ENCODE peak calls at places on chromosomes 13 and 19, in nine cellular contexts. One of them, this sample, is unnamed. For H3K27me3, the result is how much of the 10 kb centered on the place peaks cover.

GRCh38 chr19:6352381-6353165 is 8.8 kb upstream of the CLPP start:
- DNase-seq in ovary: no peak
- DNase-seq in transverse colon: no peak
- DNase-seq in GM12878: no peak
- DNase-seq in H1: no peak
- DNase-seq in tibial nerve: no peak
- DNase-seq in SK-N-SH: no peak
- DNase-seq in upper lobe of left lung: no peak
- DNase-seq in esophagus muscularis mucosa: no peak
- DNase-seq in this sample: no peak

GRCh38 chr13:51370116-51370515 is 30.6 kb downstream of the SERPINE3 start:
- DNase-seq in ovary: no peak
- DNase-seq in transverse colon: no peak
- DNase-seq in GM12878: no peak
- DNase-seq in H1: no peak
- DNase-seq in tibial nerve: no peak
- DNase-seq in SK-N-SH: no peak
- DNase-seq in upper lobe of left lung: no peak
- DNase-seq in esophagus muscularis mucosa: no peak
- DNase-seq in this sample: no peak

GRCh38 chr19:19403373-19403901 is 2.0 kb upstream of the GATAD2A start:
- DNase-seq in ovary: no peak
- DNase-seq in transverse colon: no peak
- DNase-seq in GM12878: no peak
- DNase-seq in H1: no peak
- DNase-seq in tibial nerve: no peak
- DNase-seq in SK-N-SH: no peak
- DNase-seq in upper lobe of left lung: peak
- DNase-seq in esophagus muscularis mucosa: no peak
- DNase-seq in this sample: no peak

GRCh38 chr19:41029524-41030432 is 38.7 kb downstream of the CYP2B6 start:
- DNase-seq in ovary: no peak
- DNase-seq in transverse colon: no peak
- DNase-seq in GM12878: no peak
- DNase-seq in H1: no peak
- DNase-seq in tibial nerve: no peak
- DNase-seq in SK-N-SH: no peak
- DNase-seq in upper lobe of left lung: no peak
- DNase-seq in esophagus muscularis mucosa: peak
- DNase-seq in this sample: no peak

GRCh38 chr19:30024091-30024490 is 82.1 kb downstream of the URI1 start:
- DNase-seq in ovary: no peak
- DNase-seq in transverse colon: no peak
- DNase-seq in GM12878: no peak
- DNase-seq in H1: no peak
- DNase-seq in tibial nerve: no peak
- DNase-seq in SK-N-SH: no peak
- DNase-seq in upper lobe of left lung: no peak
- DNase-seq in esophagus muscularis mucosa: no peak
- DNase-seq in this sample: no peak

GRCh38 chr19:47697863-47698609 is 15.2 kb upstream of the EHD2 start:
- DNase-seq in ovary: peak
- DNase-seq in transverse colon: peak
- DNase-seq in GM12878: peak
- DNase-seq in H1: peak
- DNase-seq in tibial nerve: peak
- DNase-seq in SK-N-SH: peak
- DNase-seq in upper lobe of left lung: peak
- DNase-seq in esophagus muscularis mucosa: no peak
- DNase-seq in this sample: peak

GRCh38 chr13:105445793-105446192 is 1089.7 kb downstream of the EFNB2 start:
- DNase-seq in ovary: no peak
- DNase-seq in transverse colon: no peak
- DNase-seq in GM12878: no peak
- DNase-seq in H1: no peak
- DNase-seq in tibial nerve: no peak
- DNase-seq in SK-N-SH: no peak
- DNase-seq in upper lobe of left lung: no peak
- DNase-seq in esophagus muscularis mucosa: no peak
- DNase-seq in this sample: no peak

GRCh38 chr19:21474671-21475181 is 30.7 kb upstream of the ZNF429 start:
- DNase-seq in ovary: peak
- DNase-seq in transverse colon: peak
- DNase-seq in GM12878: no peak
- DNase-seq in H1: no peak
- DNase-seq in tibial nerve: peak
- DNase-seq in SK-N-SH: peak
- DNase-seq in upper lobe of left lung: peak
- DNase-seq in esophagus muscularis mucosa: no peak
- DNase-seq in this sample: peak

GRCh38 chr13:46348976-46349375 is 38.1 kb downstream of the RUBCNL start:
- DNase-seq in ovary: no peak
- DNase-seq in transverse colon: no peak
- DNase-seq in GM12878: no peak
- DNase-seq in H1: no peak
- DNase-seq in tibial nerve: no peak
- DNase-seq in SK-N-SH: no peak
- DNase-seq in upper lobe of left lung: no peak
- DNase-seq in esophagus muscularis mucosa: no peak
- DNase-seq in this sample: no peak

GRCh38 chr19:30439271-30439750 is 67.1 kb downstream of the ZNF536 start:
- DNase-seq in ovary: no peak
- DNase-seq in transverse colon: no peak
- DNase-seq in GM12878: no peak
- DNase-seq in H1: no peak
- DNase-seq in tibial nerve: no peak
- DNase-seq in SK-N-SH: no peak
- DNase-seq in upper lobe of left lung: no peak
- DNase-seq in esophagus muscularis mucosa: no peak
- DNase-seq in this sample: no peak

GRCh38 chr19:39996218-39996810 is 546 bp upstream of the ZNF546 start:
- DNase-seq in ovary: no peak
- DNase-seq in transverse colon: peak
- DNase-seq in GM12878: peak
- DNase-seq in H1: no peak
- DNase-seq in tibial nerve: no peak
- DNase-seq in SK-N-SH: peak
- DNase-seq in upper lobe of left lung: peak
- DNase-seq in esophagus muscularis mucosa: no peak
- DNase-seq in this sample: no peak

GRCh38 chr13:25171170-25171516 is 945 bp downstream of the AMER2 start:
- DNase-seq in ovary: no peak
- DNase-seq in transverse colon: no peak
- DNase-seq in GM12878: no peak
- DNase-seq in H1: no peak
- DNase-seq in tibial nerve: no peak
- DNase-seq in SK-N-SH: no peak
- DNase-seq in upper lobe of left lung: no peak
- DNase-seq in esophagus muscularis mucosa: no peak
- DNase-seq in this sample: no peak
- H3K27me3 ChIP-seq in ovary: under half
- H3K27me3 ChIP-seq in transverse colon: half or more
- H3K27me3 ChIP-seq in GM12878: under half
- H3K27me3 ChIP-seq in H1: under half
- H3K27me3 ChIP-seq in tibial nerve: half or more
- H3K27me3 ChIP-seq in SK-N-SH: half or more
- H3K27me3 ChIP-seq in upper lobe of left lung: under half
- H3K27me3 ChIP-seq in esophagus muscularis mucosa: half or more
- H3K27me3 ChIP-seq in this sample: under half

DNA sequence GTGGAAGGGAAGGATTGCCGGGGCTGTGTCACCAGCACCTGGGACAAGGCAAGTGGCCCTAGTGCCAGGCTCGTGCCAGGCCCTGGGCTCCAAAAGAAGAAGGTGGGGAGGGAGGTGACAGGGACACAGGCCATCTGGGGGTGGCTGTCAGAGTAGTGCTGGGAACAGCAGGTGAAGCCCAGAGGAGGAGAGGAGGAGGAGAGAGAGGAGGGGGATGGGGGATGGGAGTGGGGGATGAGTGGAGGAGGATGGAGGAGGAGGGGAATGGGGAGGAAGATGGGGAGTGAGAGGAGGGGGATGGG is 18.7 kb downstream of the LSM4 start:
- DNase-seq in ovary: no peak
- DNase-seq in transverse colon: no peak
- DNase-seq in GM12878: no peak
- DNase-seq in H1: no peak
- DNase-seq in tibial nerve: no peak
- DNase-seq in SK-N-SH: no peak
- DNase-seq in upper lobe of left lung: no peak
- DNase-seq in esophagus muscularis mucosa: no peak
- DNase-seq in this sample: no peak
- TF ChIP-seq EP300 in ovary: no peak
- TF ChIP-seq EP300 in transverse colon: no peak
- TF ChIP-seq EP300 in GM12878: no peak
- TF ChIP-seq EP300 in H1: no peak
- TF ChIP-seq EP300 in tibial nerve: no peak
- TF ChIP-seq EP300 in SK-N-SH: no peak
- TF ChIP-seq EP300 in upper lobe of left lung: no peak
- TF ChIP-seq EP300 in esophagus muscularis mucosa: no peak
- TF ChIP-seq EP300 in this sample: no peak

DNA sequence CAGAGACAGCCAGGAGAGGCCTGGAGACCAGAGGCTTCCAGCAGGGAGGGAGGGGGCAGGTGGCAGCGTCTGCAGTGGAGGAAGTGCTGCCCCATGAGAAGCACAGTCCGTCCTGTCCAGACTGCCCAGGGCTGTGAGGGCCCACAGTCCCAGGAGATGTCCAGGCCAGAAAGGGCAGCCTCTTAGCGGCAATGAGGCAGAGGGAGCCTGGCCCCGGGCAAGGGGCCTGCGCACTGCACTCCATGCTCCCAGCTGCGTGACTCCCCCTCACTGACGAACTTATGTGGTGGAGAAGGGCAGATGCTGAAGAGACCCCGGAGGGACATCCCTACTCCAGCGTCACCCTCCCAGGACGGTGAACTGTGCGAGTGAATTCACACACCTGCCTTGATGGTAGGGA is 115.3 kb downstream of the SOX1 start:
- DNase-seq in ovary: no peak
- DNase-seq in transverse colon: no peak
- DNase-seq in GM12878: no peak
- DNase-seq in H1: no peak
- DNase-seq in tibial nerve: no peak
- DNase-seq in SK-N-SH: no peak
- DNase-seq in upper lobe of left lung: peak
- DNase-seq in esophagus muscularis mucosa: no peak
- DNase-seq in this sample: no peak
- H3K27me3 ChIP-seq in ovary: under half
- H3K27me3 ChIP-seq in transverse colon: under half
- H3K27me3 ChIP-seq in GM12878: under half
- H3K27me3 ChIP-seq in H1: under half
- H3K27me3 ChIP-seq in tibial nerve: under half
- H3K27me3 ChIP-seq in SK-N-SH: under half
- H3K27me3 ChIP-seq in upper lobe of left lung: under half
- H3K27me3 ChIP-seq in esophagus muscularis mucosa: under half
- H3K27me3 ChIP-seq in this sample: under half

DNA sequence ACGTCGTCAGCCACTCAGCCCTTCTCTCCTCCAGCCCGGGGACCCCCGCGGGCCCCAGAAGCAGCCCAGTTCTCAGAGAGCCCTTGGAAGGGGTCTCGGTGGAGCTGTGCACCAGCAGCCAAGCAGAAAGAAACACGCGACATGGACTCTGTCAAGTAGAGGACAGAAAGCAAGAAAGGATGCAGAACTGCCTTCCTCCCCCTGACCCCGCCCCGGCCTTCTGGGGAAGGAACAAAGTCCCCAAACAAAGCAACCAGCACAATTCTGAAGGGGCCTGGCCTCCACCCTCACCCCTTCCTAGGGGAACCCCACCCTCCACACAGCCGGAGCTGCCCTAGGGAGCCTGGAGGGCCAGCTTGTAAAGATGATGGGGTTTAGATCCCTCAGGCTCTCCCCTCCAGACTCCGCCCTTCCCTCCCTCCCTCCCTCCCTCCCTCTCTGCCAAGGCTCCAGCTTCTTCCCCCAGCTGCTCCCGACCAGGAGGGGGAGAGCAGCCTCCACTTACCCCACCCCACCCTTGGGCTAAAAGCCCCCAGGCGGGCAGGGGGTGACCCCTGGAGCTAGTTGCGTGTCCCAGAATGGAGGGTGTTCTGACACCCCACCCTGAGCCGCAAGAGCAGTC is 7.8 kb downstream of the LYL1 start:
- DNase-seq in ovary: no peak
- DNase-seq in transverse colon: no peak
- DNase-seq in GM12878: no peak
- DNase-seq in H1: peak
- DNase-seq in tibial nerve: no peak
- DNase-seq in SK-N-SH: peak
- DNase-seq in upper lobe of left lung: no peak
- DNase-seq in esophagus muscularis mucosa: no peak
- DNase-seq in this sample: no peak
- TF ChIP-seq EP300 in ovary: no peak
- TF ChIP-seq EP300 in transverse colon: no peak
- TF ChIP-seq EP300 in GM12878: no peak
- TF ChIP-seq EP300 in H1: no peak
- TF ChIP-seq EP300 in tibial nerve: no peak
- TF ChIP-seq EP300 in SK-N-SH: no peak
- TF ChIP-seq EP300 in upper lobe of left lung: no peak
- TF ChIP-seq EP300 in esophagus muscularis mucosa: no peak
- TF ChIP-seq EP300 in this sample: no peak

GRCh38 chr13:44321961-44322360 is 51.7 kb upstream of the SERP2 start:
- DNase-seq in ovary: no peak
- DNase-seq in transverse colon: no peak
- DNase-seq in GM12878: no peak
- DNase-seq in H1: no peak
- DNase-seq in tibial nerve: no peak
- DNase-seq in SK-N-SH: no peak
- DNase-seq in upper lobe of left lung: no peak
- DNase-seq in esophagus muscularis mucosa: no peak
- DNase-seq in this sample: no peak
- H3K27me3 ChIP-seq in ovary: under half
- H3K27me3 ChIP-seq in transverse colon: under half
- H3K27me3 ChIP-seq in GM12878: under half
- H3K27me3 ChIP-seq in H1: under half
- H3K27me3 ChIP-seq in tibial nerve: under half
- H3K27me3 ChIP-seq in SK-N-SH: under half
- H3K27me3 ChIP-seq in upper lobe of left lung: under half
- H3K27me3 ChIP-seq in esophagus muscularis mucosa: under half
- H3K27me3 ChIP-seq in this sample: under half